ENCODE peak calls at places on chromosomes 2 and 18, in seven cellular contexts. L is left ventricle myocardium inferior, N is sigmoid colon, X is heart left ventricle, B is ovary, T is transverse colon, F is uterus. V is an unnamed sample. For H3K4me1, the result is how much of the 10 kb centered on the place peaks cover.

GRCh38 chr2:121897335-121897970 is 142.0 kb downstream of the TSN start:
- DNase-seq in L (no peak), N (no peak), X (no peak), B (no peak), T (no peak), F (no peak), V (no peak)

GRCh38 chr2:84875213-84875560 is 5.7 kb downstream of the TRABD2A start:
- DNase-seq in L (no peak), N (peak), X (no peak), B (no peak), T (no peak), F (no peak), V (no peak)

GRCh38 chr2:43133708-43134570 is 92.5 kb downstream of the ZFP36L2 start:
- DNase-seq in L (no peak), N (no peak), X (peak), B (no peak), T (peak), F (no peak), V (no peak)

GRCh38 chr2:26033270-26033768 is 565 bp upstream of the RAB10 start:
- DNase-seq in L (no peak), N (no peak), X (no peak), B (no peak), T (peak), F (no peak), V (no peak)

GRCh38 chr2:161136696-161137324 is 23.4 kb upstream of the TANK start:
- DNase-seq in L (no peak), N (no peak), X (no peak), B (no peak), T (no peak), F (no peak), V (no peak)

GRCh38 chr2:118657451-118657850 is 190.0 kb downstream of the EN1 start:
- DNase-seq in L (no peak), N (no peak), X (no peak), B (no peak), T (no peak), F (no peak), V (no peak)

GRCh38 chr2:164126960-164127359 is 391.2 kb upstream of the FIGN start:
- DNase-seq in L (no peak), N (no peak), X (no peak), B (no peak), T (no peak), F (no peak), V (no peak)

GRCh38 chr2:152580722-152581121 is 136.5 kb downstream of the PRPF40A start:
- DNase-seq in L (no peak), N (no peak), X (no peak), B (no peak), T (no peak), F (no peak), V (no peak)

GRCh38 chr18:58861353-58861752 is 3.3 kb upstream of the ZNF532 start:
- DNase-seq in L (no peak), N (peak), X (no peak), B (no peak), T (no peak), F (no peak), V (no peak)

DNA sequence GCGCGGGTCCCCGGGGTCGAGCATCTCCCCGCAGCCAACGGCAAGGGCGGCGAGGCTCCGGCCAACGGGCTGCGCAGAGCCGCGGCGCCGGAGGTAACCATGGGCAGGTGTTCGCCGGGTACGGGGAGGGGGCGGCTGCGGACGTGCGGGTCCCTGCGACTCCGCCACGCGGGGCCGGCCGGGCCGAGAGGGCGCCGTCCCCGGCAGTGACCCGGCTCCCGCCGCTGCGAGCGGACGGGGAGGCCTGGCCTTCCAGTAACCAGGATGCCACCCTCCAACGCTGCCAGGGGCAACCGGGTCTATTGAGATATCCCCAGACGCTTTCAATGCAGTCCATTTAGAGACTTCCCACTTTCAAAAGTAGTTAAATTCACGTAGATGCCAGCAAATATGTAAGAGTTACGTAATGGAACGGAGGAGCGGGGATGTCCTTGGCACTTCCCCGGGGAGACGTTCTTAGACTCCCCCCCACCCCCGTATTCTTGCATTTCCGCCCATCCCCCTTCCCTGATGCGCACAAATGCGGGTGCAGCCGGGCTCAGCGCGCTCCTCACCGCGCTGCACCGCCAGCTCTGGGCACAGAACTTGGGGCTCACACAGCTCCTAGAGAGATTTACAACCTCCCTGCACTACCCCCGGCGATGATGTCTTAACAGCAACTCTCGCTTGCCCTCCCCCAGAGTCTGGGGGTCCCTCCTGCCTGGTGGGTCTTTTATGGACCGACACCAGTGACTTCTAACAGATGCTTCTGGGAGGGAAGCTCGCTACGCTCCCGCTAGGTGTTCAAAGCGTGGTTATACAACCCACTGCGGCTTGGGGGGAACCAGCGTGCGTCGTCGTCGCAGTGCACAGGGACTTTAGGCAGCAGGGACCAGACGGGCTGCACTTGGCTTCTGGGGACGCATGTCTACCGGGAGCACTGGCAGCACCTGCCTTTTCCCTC is 657 bp downstream of the SGPP2 start:
- DNase-seq in L (peak), N (no peak), X (no peak), B (peak), T (peak), F (no peak), V (peak)
- TF ChIP-seq CTCF in L (no peak), N (no peak), X (no peak), B (no peak), T (no peak), F (no peak), V (no peak)

GRCh38 chr2:36408198-36408703 is 52.7 kb downstream of the CRIM1 start:
- DNase-seq in L (peak), N (no peak), X (no peak), B (peak), T (no peak), F (no peak), V (no peak)
- H3K4me1 ChIP-seq in L (half or more), N (under half), X (half or more), B (under half), T (half or more), F (under half), V (under half)

GRCh38 chr18:12088096-12088495 is 5.5 kb upstream of the ANKRD62 start:
- DNase-seq in L (no peak), N (no peak), X (no peak), B (no peak), T (no peak), F (no peak), V (no peak)

GRCh38 chr18:12093520-12094257 is at the start of gene ANKRD62:
- DNase-seq in L (no peak), N (no peak), X (no peak), B (no peak), T (no peak), F (no peak), V (no peak)

GRCh38 chr18:12088731-12089375 is 4.8 kb upstream of the ANKRD62 start:
- DNase-seq in L (no peak), N (no peak), X (peak), B (no peak), T (no peak), F (no peak), V (peak)

GRCh38 chr18:12091742-12092141 is 1.9 kb upstream of the ANKRD62 start:
- DNase-seq in L (no peak), N (no peak), X (no peak), B (no peak), T (no peak), F (no peak), V (peak)

GRCh38 chr18:12092398-12093229 is 1.0 kb upstream of the ANKRD62 start:
- DNase-seq in L (no peak), N (no peak), X (peak), B (no peak), T (peak), F (no peak), V (peak)
- TF ChIP-seq CTCF in L (peak), N (no peak), X (peak), B (no peak), T (peak), F (no peak), V (peak)

DNA sequence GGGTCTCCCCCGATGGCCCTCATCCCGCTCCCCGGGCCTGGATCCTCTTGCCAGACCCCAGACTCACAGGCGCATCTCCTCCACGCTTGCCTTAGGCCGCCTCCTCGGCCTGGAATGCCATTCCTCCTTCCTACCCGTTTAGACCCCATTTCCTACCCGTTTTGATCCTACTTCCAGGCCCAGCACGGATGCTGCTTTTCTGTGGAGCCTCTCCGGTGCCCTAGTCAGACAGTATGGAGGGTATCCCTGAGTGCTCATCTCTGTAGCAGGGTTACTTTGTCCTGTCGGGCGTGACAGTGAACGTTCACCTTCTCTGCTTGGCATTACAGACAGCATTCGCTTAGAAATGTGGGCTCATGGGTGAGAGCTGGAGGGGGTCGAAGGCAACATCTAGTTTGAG is 9.3 kb downstream of the TOGARAM2 start:
- DNase-seq in L (no peak), N (no peak), X (no peak), B (no peak), T (no peak), F (no peak), V (no peak)
- H3K4me1 ChIP-seq in L (under half), N (under half), X (under half), B (under half), T (under half), F (under half), V (under half)

GRCh38 chr2:207746131-207746530 is 23.6 kb downstream of the FZD5 start:
- DNase-seq in L (no peak), N (no peak), X (peak), B (peak), T (peak), F (peak), V (peak)
- TF ChIP-seq CTCF in L (peak), N (peak), X (peak), B (peak), T (peak), F (peak), V (peak)

GRCh38 chr2:127644661-127645394 is 1.1 kb upstream of the GPR17 start:
- DNase-seq in L (no peak), N (peak), X (no peak), B (no peak), T (no peak), F (no peak), V (peak)

GRCh38 chr2:127641133-127641532 is 4.8 kb upstream of the GPR17 start:
- DNase-seq in L (no peak), N (no peak), X (no peak), B (no peak), T (no peak), F (no peak), V (no peak)

GRCh38 chr2:127641846-127642510 is 4.0 kb upstream of the GPR17 start:
- DNase-seq in L (no peak), N (no peak), X (no peak), B (no peak), T (no peak), F (no peak), V (no peak)

GRCh38 chr2:127643698-127644660 is 2.0 kb upstream of the GPR17 start:
- DNase-seq in L (no peak), N (no peak), X (no peak), B (no peak), T (no peak), F (no peak), V (peak)

DNA sequence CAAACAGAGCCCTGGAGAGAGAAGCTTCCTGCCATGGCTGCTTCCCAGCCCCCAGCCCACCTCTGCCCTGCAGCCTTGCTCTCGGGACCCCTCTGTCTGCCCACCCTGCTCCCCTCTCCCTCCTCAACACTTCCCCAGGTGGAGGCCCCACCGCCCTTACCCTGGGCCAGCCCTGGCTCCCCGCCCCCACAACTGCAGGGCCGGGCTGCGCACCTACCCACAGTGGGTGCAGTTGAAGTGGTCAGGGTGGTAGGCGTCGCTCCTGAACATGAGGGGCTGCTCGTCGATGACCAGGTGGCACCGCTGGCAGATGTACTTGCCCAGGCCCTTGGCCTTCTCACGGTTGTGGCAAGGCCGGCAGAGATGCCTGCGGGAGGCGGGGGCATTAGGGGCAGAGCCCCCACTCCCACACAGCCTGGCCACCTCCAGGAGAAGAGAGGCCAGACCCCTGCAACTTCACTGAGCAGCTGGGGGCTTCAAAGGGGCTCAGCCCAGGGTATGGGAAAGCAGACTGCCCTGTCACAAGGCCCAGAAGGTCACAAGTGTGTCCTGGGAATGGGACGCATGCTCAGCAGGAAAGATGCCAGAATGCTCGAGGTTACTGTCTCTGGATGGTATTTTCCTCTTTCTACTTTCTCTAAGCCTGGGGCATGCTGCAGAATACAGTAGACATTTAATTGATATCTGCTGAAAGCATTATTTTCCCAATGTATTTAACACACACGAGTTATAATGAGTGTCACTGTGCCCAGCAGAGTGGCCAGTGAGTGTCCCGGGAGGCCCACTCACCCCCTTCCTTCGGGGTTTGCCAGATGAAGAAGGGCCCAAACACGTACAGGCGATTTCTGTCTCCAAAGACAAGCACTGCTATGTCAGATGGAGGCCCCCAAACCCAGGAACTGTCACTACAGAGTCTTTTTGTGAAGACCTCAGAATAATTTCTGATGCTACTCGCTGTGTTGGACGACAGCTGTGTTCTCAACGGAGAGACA is 3.0 kb upstream of the GPR17 start:
- DNase-seq in L (no peak), N (no peak), X (no peak), B (no peak), T (no peak), F (no peak), V (no peak)
- H3K4me1 ChIP-seq in L (half or more), N (half or more), X (half or more), B (under half), T (under half), F (under half), V (under half)

V was measured in pancreas.